ENCODE peak calls at places on chromosomes 3 and 15, in five cellular contexts. E, F, G, T and X are unnamed samples.

GRCh38 chr15:44584162-44584749 is 47.3 kb downstream of the EIF3J start:
- DNase-seq in E (peak), T (no peak), G (peak), F (peak), X (no peak)

GRCh38 chr3:116849261-116849688 is 139.7 kb downstream of the TUSC7 start:
- DNase-seq in G (no peak), E (no peak), T (no peak), F (no peak), X (no peak)

GRCh38 chr15:50113187-50113505 is 5.9 kb downstream of the ATP8B4 start:
- DNase-seq in F (no peak), T (peak), G (no peak), E (no peak), X (no peak)

GRCh38 chr3:117630885-117631284 is 921.3 kb downstream of the TUSC7 start:
- DNase-seq in T (no peak), F (no peak), G (no peak), E (no peak), X (no peak)

GRCh38 chr15:48001393-48002059 is 119.3 kb upstream of the SLC24A5 start:
- DNase-seq in T (no peak), F (no peak), G (no peak), E (no peak), X (no peak)

GRCh38 chr15:100341662-100342560 is at the start of gene ADAMTS17:
- DNase-seq in G (peak), F (peak), T (peak), E (peak), X (peak)

GRCh38 chr3:152019516-152019915 is 146.1 kb downstream of the SUCNR1 start:
- DNase-seq in T (no peak), G (no peak), E (no peak), F (no peak), X (no peak)

GRCh38 chr15:80739919-80740318 is 39.3 kb upstream of the CEMIP start:
- DNase-seq in F (no peak), G (no peak), E (no peak), T (no peak), X (no peak)

GRCh38 chr15:65611888-65612615 is 1.1 kb upstream of the INTS14 start:
- DNase-seq in F (no peak), T (no peak), E (no peak), G (no peak), X (no peak)

GRCh38 chr3:77296527-77296926 is 256.6 kb downstream of the ROBO2 start:
- DNase-seq in T (no peak), E (no peak), F (no peak), G (no peak), X (no peak)

GRCh38 chr3:23459915-23460546 is 256.9 kb downstream of the UBE2E2 start:
- DNase-seq in E (no peak), F (no peak), G (no peak), T (no peak), X (no peak)

GRCh38 chr15:38893920-38894259 is 329.3 kb upstream of the RASGRP1 start:
- DNase-seq in E (no peak), G (no peak), T (no peak), F (no peak), X (no peak)

GRCh38 chr15:55768670-55769185 is 25.8 kb upstream of the PRTG start:
- DNase-seq in E (no peak), T (no peak), F (no peak), G (no peak), X (no peak)

GRCh38 chr15:50248994-50249586 is 16.4 kb downstream of the HDC start:
- DNase-seq in G (no peak), F (no peak), T (no peak), E (no peak), X (no peak)

GRCh38 chr3:30908466-30909037 is 14.1 kb upstream of the GADL1 start:
- DNase-seq in G (no peak), E (no peak), T (no peak), F (no peak), X (no peak)

GRCh38 chr3:70849911-70850699 is 537.7 kb upstream of the MDFIC2 start:
- DNase-seq in T (no peak), F (peak), G (no peak), E (no peak), X (no peak)

GRCh38 chr3:121252676-121253075 is 293.1 kb downstream of the POLQ start:
- DNase-seq in E (no peak), F (no peak), T (no peak), G (no peak), X (no peak)

GRCh38 chr3:52086939-52087675 is 30.7 kb upstream of the DUSP7 start:
- DNase-seq in T (no peak), F (peak), G (no peak), E (no peak), X (no peak)

GRCh38 chr3:141266797-141267555 is 35.4 kb downstream of the PXYLP1 start:
- DNase-seq in F (no peak), T (no peak), E (no peak), G (no peak), X (no peak)

GRCh38 chr15:34001536-34001935 is 33.2 kb downstream of the CHRM5 start:
- DNase-seq in E (no peak), T (no peak), G (no peak), F (peak), X (no peak)

GRCh38 chr3:133868166-133868565 is 27.5 kb downstream of the RAB6B start:
- DNase-seq in E (no peak), F (no peak), G (no peak), T (no peak), X (no peak)

GRCh38 chr15:45573961-45574629 is 13.1 kb upstream of the BLOC1S6 start:
- DNase-seq in F (no peak), G (no peak), T (no peak), E (no peak), X (peak)

GRCh38 chr3:169241575-169241927 is 422.0 kb downstream of the MECOM start:
- DNase-seq in G (no peak), T (no peak), E (no peak), F (peak), X (no peak)

GRCh38 chr15:99921086-99921485 is 187.8 kb upstream of the LYSMD4 start:
- DNase-seq in G (no peak), E (no peak), T (no peak), F (no peak), X (no peak)

GRCh38 chr15:40937762-40938529 is 8.8 kb downstream of the DLL4 start:
- DNase-seq in G (no peak), E (no peak), T (no peak), F (no peak), X (no peak)

GRCh38 chr3:71551286-71551919 is 32.1 kb downstream of the FOXP1 start:
- DNase-seq in E (no peak), G (no peak), T (no peak), F (peak), X (no peak)

GRCh38 chr3:56076746-56077145 is 391.5 kb downstream of the ERC2 start:
- DNase-seq in G (no peak), E (no peak), F (no peak), T (no peak), X (no peak)

GRCh38 chr15:56495050-56495449 is 30.1 kb upstream of the MNS1 start:
- DNase-seq in E (no peak), G (no peak), T (no peak), F (no peak), X (no peak)

GRCh38 chr3:172270767-172271166 is 177.5 kb downstream of the GHSR start:
- DNase-seq in F (no peak), T (no peak), G (no peak), E (no peak), X (no peak)

GRCh38 chr3:122984007-122984406 is 43.6 kb downstream of the SEMA5B start:
- DNase-seq in F (no peak), E (no peak), G (no peak), T (no peak), X (no peak)

GRCh38 chr15:85412956-85413854 is 32.8 kb downstream of the AKAP13 start:
- DNase-seq in F (peak), E (peak), T (peak), G (peak), X (no peak)

GRCh38 chr15:69909719-69910444 is 187.8 kb downstream of the TLE3 start:
- DNase-seq in T (no peak), F (no peak), G (no peak), E (no peak), X (no peak)